ENCODE peak calls at places on chromosomes 6 and 20, in seven cellular contexts. One of them, this sample, is unnamed.

GRCh38 chr6:34627296-34627695 is 69.3 kb downstream of the ILRUN start:
- DNase-seq in AML-193: no peak
- DNase-seq in thoracic aorta: no peak
- DNase-seq in ELR: no peak
- DNase-seq in mucosa of gallbladder: no peak
- DNase-seq in HFFc6: no peak
- DNase-seq in HCEC 1CT: no peak
- DNase-seq in this sample: no peak

GRCh38 chr20:36585410-36586125 is 12.2 kb downstream of the TGIF2 start:
- DNase-seq in AML-193: no peak
- DNase-seq in thoracic aorta: no peak
- DNase-seq in ELR: peak
- DNase-seq in mucosa of gallbladder: no peak
- DNase-seq in HFFc6: peak
- DNase-seq in HCEC 1CT: no peak
- DNase-seq in this sample: no peak

GRCh38 chr20:60467078-60467477 is 508.9 kb downstream of the CDH26 start:
- DNase-seq in AML-193: no peak
- DNase-seq in thoracic aorta: no peak
- DNase-seq in ELR: no peak
- DNase-seq in mucosa of gallbladder: no peak
- DNase-seq in HFFc6: no peak
- DNase-seq in HCEC 1CT: no peak
- DNase-seq in this sample: no peak

GRCh38 chr6:169252805-169253189 is 849 bp downstream of the THBS2 start:
- DNase-seq in AML-193: no peak
- DNase-seq in thoracic aorta: no peak
- DNase-seq in ELR: peak
- DNase-seq in mucosa of gallbladder: no peak
- DNase-seq in HFFc6: no peak
- DNase-seq in HCEC 1CT: no peak
- DNase-seq in this sample: no peak

GRCh38 chr20:24588725-24589340 is 119.4 kb downstream of the SYNDIG1 start:
- DNase-seq in AML-193: no peak
- DNase-seq in thoracic aorta: no peak
- DNase-seq in ELR: no peak
- DNase-seq in mucosa of gallbladder: no peak
- DNase-seq in HFFc6: no peak
- DNase-seq in HCEC 1CT: no peak
- DNase-seq in this sample: no peak

GRCh38 chr20:60565093-60565492 is 606.9 kb downstream of the CDH26 start:
- DNase-seq in AML-193: no peak
- DNase-seq in thoracic aorta: no peak
- DNase-seq in ELR: no peak
- DNase-seq in mucosa of gallbladder: no peak
- DNase-seq in HFFc6: no peak
- DNase-seq in HCEC 1CT: no peak
- DNase-seq in this sample: no peak

GRCh38 chr20:13259921-13260320 is 38.8 kb downstream of the ISM1 start:
- DNase-seq in AML-193: no peak
- DNase-seq in thoracic aorta: no peak
- DNase-seq in ELR: no peak
- DNase-seq in mucosa of gallbladder: no peak
- DNase-seq in HFFc6: no peak
- DNase-seq in HCEC 1CT: no peak
- DNase-seq in this sample: no peak

GRCh38 chr20:39082686-39083085 is 120.5 kb downstream of the DHX35 start:
- DNase-seq in AML-193: no peak
- DNase-seq in thoracic aorta: no peak
- DNase-seq in ELR: no peak
- DNase-seq in mucosa of gallbladder: no peak
- DNase-seq in HFFc6: no peak
- DNase-seq in HCEC 1CT: no peak
- DNase-seq in this sample: no peak

GRCh38 chr6:145744619-145745018 is 9.3 kb upstream of the EPM2A start:
- DNase-seq in AML-193: no peak
- DNase-seq in thoracic aorta: no peak
- DNase-seq in ELR: no peak
- DNase-seq in mucosa of gallbladder: no peak
- DNase-seq in HFFc6: no peak
- DNase-seq in HCEC 1CT: no peak
- DNase-seq in this sample: no peak

GRCh38 chr20:8287328-8287727 is 155.3 kb downstream of the PLCB1 start:
- DNase-seq in AML-193: no peak
- DNase-seq in thoracic aorta: no peak
- DNase-seq in ELR: no peak
- DNase-seq in mucosa of gallbladder: no peak
- DNase-seq in HFFc6: no peak
- DNase-seq in HCEC 1CT: no peak
- DNase-seq in this sample: no peak

GRCh38 chr6:4607026-4607704 is 169.0 kb upstream of the CDYL start:
- DNase-seq in AML-193: no peak
- DNase-seq in thoracic aorta: no peak
- DNase-seq in ELR: peak
- DNase-seq in mucosa of gallbladder: no peak
- DNase-seq in HFFc6: peak
- DNase-seq in HCEC 1CT: peak
- DNase-seq in this sample: peak

GRCh38 chr20:52859156-52859887 is 112.8 kb upstream of the TSHZ2 start:
- DNase-seq in AML-193: no peak
- DNase-seq in thoracic aorta: no peak
- DNase-seq in ELR: no peak
- DNase-seq in mucosa of gallbladder: peak
- DNase-seq in HFFc6: no peak
- DNase-seq in HCEC 1CT: no peak
- DNase-seq in this sample: no peak

GRCh38 chr6:28816909-28817807 is 106.6 kb downstream of the TRIM27 start:
- DNase-seq in AML-193: no peak
- DNase-seq in thoracic aorta: no peak
- DNase-seq in ELR: peak
- DNase-seq in mucosa of gallbladder: no peak
- DNase-seq in HFFc6: peak
- DNase-seq in HCEC 1CT: peak
- DNase-seq in this sample: peak

GRCh38 chr6:134609862-134610261 is 291.9 kb upstream of the SGK1 start:
- DNase-seq in AML-193: no peak
- DNase-seq in thoracic aorta: no peak
- DNase-seq in ELR: no peak
- DNase-seq in mucosa of gallbladder: no peak
- DNase-seq in HFFc6: no peak
- DNase-seq in HCEC 1CT: no peak
- DNase-seq in this sample: no peak

GRCh38 chr20:10074513-10074912 is 39.7 kb downstream of the ANKEF1 start:
- DNase-seq in AML-193: no peak
- DNase-seq in thoracic aorta: peak
- DNase-seq in ELR: peak
- DNase-seq in mucosa of gallbladder: peak
- DNase-seq in HFFc6: peak
- DNase-seq in HCEC 1CT: peak
- DNase-seq in this sample: peak

GRCh38 chr20:34708621-34709043 is 4.5 kb downstream of the TP53INP2 start:
- DNase-seq in AML-193: peak
- DNase-seq in thoracic aorta: no peak
- DNase-seq in ELR: peak
- DNase-seq in mucosa of gallbladder: peak
- DNase-seq in HFFc6: peak
- DNase-seq in HCEC 1CT: peak
- DNase-seq in this sample: peak

GRCh38 chr6:149246691-149247384 is 70.7 kb upstream of the TAB2 start:
- DNase-seq in AML-193: no peak
- DNase-seq in thoracic aorta: no peak
- DNase-seq in ELR: no peak
- DNase-seq in mucosa of gallbladder: no peak
- DNase-seq in HFFc6: no peak
- DNase-seq in HCEC 1CT: no peak
- DNase-seq in this sample: no peak

GRCh38 chr6:1311400-1312192 is at the start of gene FOXQ1:
- DNase-seq in AML-193: no peak
- DNase-seq in thoracic aorta: no peak
- DNase-seq in ELR: peak
- DNase-seq in mucosa of gallbladder: peak
- DNase-seq in HFFc6: peak
- DNase-seq in HCEC 1CT: no peak
- DNase-seq in this sample: peak

GRCh38 chr6:19999319-20000191 is 162.4 kb downstream of the ID4 start:
- DNase-seq in AML-193: peak
- DNase-seq in thoracic aorta: no peak
- DNase-seq in ELR: peak
- DNase-seq in mucosa of gallbladder: no peak
- DNase-seq in HFFc6: no peak
- DNase-seq in HCEC 1CT: peak
- DNase-seq in this sample: no peak

GRCh38 chr20:18001131-18001921 is 32.5 kb downstream of the MGME1 start:
- DNase-seq in AML-193: no peak
- DNase-seq in thoracic aorta: peak
- DNase-seq in ELR: peak
- DNase-seq in mucosa of gallbladder: peak
- DNase-seq in HFFc6: peak
- DNase-seq in HCEC 1CT: peak
- DNase-seq in this sample: peak

GRCh38 chr6:82881519-82881918 is 184.1 kb downstream of the UBE3D start:
- DNase-seq in AML-193: no peak
- DNase-seq in thoracic aorta: no peak
- DNase-seq in ELR: no peak
- DNase-seq in mucosa of gallbladder: no peak
- DNase-seq in HFFc6: no peak
- DNase-seq in HCEC 1CT: no peak
- DNase-seq in this sample: no peak

This sample was measured in AG08396.